ENCODE peak calls at places on chromosomes 3 and 15, in seven cellular contexts. One of them, this sample, is unnamed.

GRCh38 chr15:44782516-44782915 is 46.2 kb downstream of the TRIM69 start:
- DNase-seq in A549: no peak
- DNase-seq in GM12892: no peak
- DNase-seq in IMR-90: no peak
- DNase-seq in body of pancreas: no peak
- DNase-seq in uterus: no peak
- DNase-seq in ovary: no peak
- DNase-seq in this sample: no peak

GRCh38 chr3:19866751-19867347 is 67.2 kb downstream of the EFHB start:
- DNase-seq in A549: peak
- DNase-seq in GM12892: no peak
- DNase-seq in IMR-90: peak
- DNase-seq in body of pancreas: peak
- DNase-seq in uterus: no peak
- DNase-seq in ovary: no peak
- DNase-seq in this sample: peak

GRCh38 chr3:10408680-10409079 is 87.8 kb upstream of the SEC13 start:
- DNase-seq in A549: no peak
- DNase-seq in GM12892: no peak
- DNase-seq in IMR-90: peak
- DNase-seq in body of pancreas: no peak
- DNase-seq in uterus: no peak
- DNase-seq in ovary: no peak
- DNase-seq in this sample: no peak

GRCh38 chr15:97196066-97197027 is 764.2 kb upstream of the ARRDC4 start:
- DNase-seq in A549: no peak
- DNase-seq in GM12892: no peak
- DNase-seq in IMR-90: no peak
- DNase-seq in body of pancreas: no peak
- DNase-seq in uterus: no peak
- DNase-seq in ovary: no peak
- DNase-seq in this sample: no peak

GRCh38 chr3:53748512-53749271 is 97.5 kb downstream of the CHDH start:
- DNase-seq in A549: no peak
- DNase-seq in GM12892: peak
- DNase-seq in IMR-90: no peak
- DNase-seq in body of pancreas: no peak
- DNase-seq in uterus: no peak
- DNase-seq in ovary: no peak
- DNase-seq in this sample: no peak

GRCh38 chr15:39685999-39686613 is 96.5 kb downstream of the FSIP1 start:
- DNase-seq in A549: peak
- DNase-seq in GM12892: no peak
- DNase-seq in IMR-90: peak
- DNase-seq in body of pancreas: peak
- DNase-seq in uterus: no peak
- DNase-seq in ovary: no peak
- DNase-seq in this sample: peak

GRCh38 chr15:63998489-63998888 is 47.8 kb downstream of the DAPK2 start:
- DNase-seq in A549: no peak
- DNase-seq in GM12892: no peak
- DNase-seq in IMR-90: no peak
- DNase-seq in body of pancreas: no peak
- DNase-seq in uterus: no peak
- DNase-seq in ovary: no peak
- DNase-seq in this sample: no peak

GRCh38 chr3:109532257-109533216 is 195.2 kb upstream of the DPPA4 start:
- DNase-seq in A549: peak
- DNase-seq in GM12892: no peak
- DNase-seq in IMR-90: peak
- DNase-seq in body of pancreas: peak
- DNase-seq in uterus: no peak
- DNase-seq in ovary: no peak
- DNase-seq in this sample: peak

GRCh38 chr3:141231923-141232861 is 567 bp downstream of the PXYLP1 start:
- DNase-seq in A549: no peak
- DNase-seq in GM12892: peak
- DNase-seq in IMR-90: no peak
- DNase-seq in body of pancreas: peak
- DNase-seq in uterus: peak
- DNase-seq in ovary: peak
- DNase-seq in this sample: peak

GRCh38 chr3:66836363-66837152 is 161.5 kb upstream of the KBTBD8 start:
- DNase-seq in A549: no peak
- DNase-seq in GM12892: no peak
- DNase-seq in IMR-90: peak
- DNase-seq in body of pancreas: no peak
- DNase-seq in uterus: no peak
- DNase-seq in ovary: no peak
- DNase-seq in this sample: no peak

GRCh38 chr3:194065119-194065392 is 70.9 kb upstream of the HES1 start:
- DNase-seq in A549: no peak
- DNase-seq in GM12892: no peak
- DNase-seq in IMR-90: no peak
- DNase-seq in body of pancreas: no peak
- DNase-seq in uterus: no peak
- DNase-seq in ovary: no peak
- DNase-seq in this sample: no peak

GRCh38 chr15:100438570-100438969 is 90.2 kb downstream of the CERS3 start:
- DNase-seq in A549: no peak
- DNase-seq in GM12892: no peak
- DNase-seq in IMR-90: no peak
- DNase-seq in body of pancreas: peak
- DNase-seq in uterus: peak
- DNase-seq in ovary: peak
- DNase-seq in this sample: peak

GRCh38 chr3:183252108-183252782 is 808 bp upstream of the B3GNT5 start:
- DNase-seq in A549: no peak
- DNase-seq in GM12892: no peak
- DNase-seq in IMR-90: no peak
- DNase-seq in body of pancreas: no peak
- DNase-seq in uterus: no peak
- DNase-seq in ovary: no peak
- DNase-seq in this sample: no peak

GRCh38 chr3:47469616-47470015 is 6.1 kb downstream of the SCAP start:
- DNase-seq in A549: no peak
- DNase-seq in GM12892: no peak
- DNase-seq in IMR-90: no peak
- DNase-seq in body of pancreas: no peak
- DNase-seq in uterus: no peak
- DNase-seq in ovary: no peak
- DNase-seq in this sample: peak

GRCh38 chr15:71538181-71538580 is 272.2 kb upstream of the NR2E3 start:
- DNase-seq in A549: no peak
- DNase-seq in GM12892: no peak
- DNase-seq in IMR-90: peak
- DNase-seq in body of pancreas: no peak
- DNase-seq in uterus: no peak
- DNase-seq in ovary: no peak
- DNase-seq in this sample: no peak

GRCh38 chr3:100635273-100635701 is 25.9 kb downstream of the ADGRG7 start:
- DNase-seq in A549: no peak
- DNase-seq in GM12892: no peak
- DNase-seq in IMR-90: no peak
- DNase-seq in body of pancreas: peak
- DNase-seq in uterus: no peak
- DNase-seq in ovary: no peak
- DNase-seq in this sample: no peak

GRCh38 chr3:195113536-195113935 is 157.4 kb downstream of the XXYLT1 start:
- DNase-seq in A549: no peak
- DNase-seq in GM12892: no peak
- DNase-seq in IMR-90: no peak
- DNase-seq in body of pancreas: no peak
- DNase-seq in uterus: no peak
- DNase-seq in ovary: no peak
- DNase-seq in this sample: no peak

GRCh38 chr15:78709263-78709882 is 68.4 kb upstream of the CHRNB4 start:
- DNase-seq in A549: peak
- DNase-seq in GM12892: peak
- DNase-seq in IMR-90: peak
- DNase-seq in body of pancreas: peak
- DNase-seq in uterus: peak
- DNase-seq in ovary: peak
- DNase-seq in this sample: peak

GRCh38 chr3:107208100-107208499 is 169.1 kb upstream of the CCDC54 start:
- DNase-seq in A549: peak
- DNase-seq in GM12892: no peak
- DNase-seq in IMR-90: peak
- DNase-seq in body of pancreas: peak
- DNase-seq in uterus: peak
- DNase-seq in ovary: peak
- DNase-seq in this sample: peak

GRCh38 chr3:129827765-129828164 is 65.7 kb downstream of the TMCC1 start:
- DNase-seq in A549: no peak
- DNase-seq in GM12892: no peak
- DNase-seq in IMR-90: no peak
- DNase-seq in body of pancreas: no peak
- DNase-seq in uterus: no peak
- DNase-seq in ovary: no peak
- DNase-seq in this sample: no peak

GRCh38 chr15:70355275-70355795 is 257.6 kb upstream of the TLE3 start:
- DNase-seq in A549: peak
- DNase-seq in GM12892: no peak
- DNase-seq in IMR-90: no peak
- DNase-seq in body of pancreas: no peak
- DNase-seq in uterus: no peak
- DNase-seq in ovary: no peak
- DNase-seq in this sample: no peak

GRCh38 chr3:100158877-100159563 is 44.7 kb upstream of the FILIP1L start:
- DNase-seq in A549: no peak
- DNase-seq in GM12892: no peak
- DNase-seq in IMR-90: no peak
- DNase-seq in body of pancreas: no peak
- DNase-seq in uterus: no peak
- DNase-seq in ovary: no peak
- DNase-seq in this sample: no peak

GRCh38 chr3:4525555-4526238 is 32.5 kb downstream of the ITPR1 start:
- DNase-seq in A549: no peak
- DNase-seq in GM12892: no peak
- DNase-seq in IMR-90: no peak
- DNase-seq in body of pancreas: no peak
- DNase-seq in uterus: no peak
- DNase-seq in ovary: no peak
- DNase-seq in this sample: no peak

GRCh38 chr15:77144492-77145070 is 73.7 kb upstream of the TSPAN3 start:
- DNase-seq in A549: no peak
- DNase-seq in GM12892: no peak
- DNase-seq in IMR-90: peak
- DNase-seq in body of pancreas: no peak
- DNase-seq in uterus: no peak
- DNase-seq in ovary: no peak
- DNase-seq in this sample: no peak

GRCh38 chr3:14467723-14468620 is 65.6 kb downstream of the SLC6A6 start:
- DNase-seq in A549: peak
- DNase-seq in GM12892: peak
- DNase-seq in IMR-90: peak
- DNase-seq in body of pancreas: peak
- DNase-seq in uterus: peak
- DNase-seq in ovary: no peak
- DNase-seq in this sample: peak

GRCh38 chr3:14466179-14466903 is 63.9 kb downstream of the SLC6A6 start:
- DNase-seq in A549: no peak
- DNase-seq in GM12892: no peak
- DNase-seq in IMR-90: no peak
- DNase-seq in body of pancreas: no peak
- DNase-seq in uterus: no peak
- DNase-seq in ovary: no peak
- DNase-seq in this sample: no peak

GRCh38 chr3:14464521-14464920 is 62.1 kb downstream of the SLC6A6 start:
- DNase-seq in A549: no peak
- DNase-seq in GM12892: no peak
- DNase-seq in IMR-90: no peak
- DNase-seq in body of pancreas: no peak
- DNase-seq in uterus: no peak
- DNase-seq in ovary: no peak
- DNase-seq in this sample: no peak

GRCh38 chr3:14463330-14464216 is 61.2 kb downstream of the SLC6A6 start:
- DNase-seq in A549: no peak
- DNase-seq in GM12892: no peak
- DNase-seq in IMR-90: no peak
- DNase-seq in body of pancreas: no peak
- DNase-seq in uterus: no peak
- DNase-seq in ovary: no peak
- DNase-seq in this sample: no peak

DNA sequence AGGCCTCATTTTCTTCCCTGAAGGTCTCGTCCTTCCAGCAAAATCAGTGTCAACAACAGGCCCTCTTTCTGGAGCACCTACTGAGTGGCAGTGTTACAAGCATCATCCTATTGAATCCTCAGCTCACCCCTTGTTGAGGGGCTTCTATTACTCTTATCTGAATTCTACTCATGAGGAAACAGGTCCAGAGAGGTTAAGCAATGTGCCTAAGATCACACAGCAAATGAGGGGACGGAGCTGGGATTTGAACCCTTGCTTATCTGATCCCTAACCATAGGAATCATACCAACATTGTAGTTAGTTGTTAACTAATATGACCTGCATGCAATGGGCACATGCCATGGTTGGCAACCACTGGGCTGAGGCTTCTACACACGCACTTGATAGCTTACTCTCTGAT is 63.0 kb downstream of the SLC6A6 start:
- DNase-seq in A549: no peak
- DNase-seq in GM12892: no peak
- DNase-seq in IMR-90: no peak
- DNase-seq in body of pancreas: no peak
- DNase-seq in uterus: no peak
- DNase-seq in ovary: no peak
- DNase-seq in this sample: no peak
- TF ChIP-seq POLR2A in A549: no peak
- TF ChIP-seq POLR2A in GM12892: no peak
- TF ChIP-seq POLR2A in IMR-90: no peak
- TF ChIP-seq POLR2A in body of pancreas: no peak
- TF ChIP-seq POLR2A in uterus: no peak
- TF ChIP-seq POLR2A in ovary: no peak
- TF ChIP-seq POLR2A in this sample: no peak

GRCh38 chr15:42315435-42316020 is 42.3 kb upstream of the TMEM87A start:
- DNase-seq in A549: no peak
- DNase-seq in GM12892: no peak
- DNase-seq in IMR-90: no peak
- DNase-seq in body of pancreas: no peak
- DNase-seq in uterus: no peak
- DNase-seq in ovary: no peak
- DNase-seq in this sample: no peak
- TF ChIP-seq POLR2A in A549: no peak
- TF ChIP-seq POLR2A in GM12892: no peak
- TF ChIP-seq POLR2A in IMR-90: no peak
- TF ChIP-seq POLR2A in body of pancreas: no peak
- TF ChIP-seq POLR2A in uterus: no peak
- TF ChIP-seq POLR2A in ovary: no peak
- TF ChIP-seq POLR2A in this sample: no peak

GRCh38 chr3:151859905-151860304 is 13.5 kb upstream of the SUCNR1 start:
- DNase-seq in A549: peak
- DNase-seq in GM12892: no peak
- DNase-seq in IMR-90: no peak
- DNase-seq in body of pancreas: no peak
- DNase-seq in uterus: no peak
- DNase-seq in ovary: no peak
- DNase-seq in this sample: no peak
- TF ChIP-seq POLR2A in A549: no peak
- TF ChIP-seq POLR2A in GM12892: no peak
- TF ChIP-seq POLR2A in IMR-90: no peak
- TF ChIP-seq POLR2A in body of pancreas: no peak
- TF ChIP-seq POLR2A in uterus: no peak
- TF ChIP-seq POLR2A in ovary: no peak
- TF ChIP-seq POLR2A in this sample: no peak

GRCh38 chr15:40941078-40941527 is 12.0 kb downstream of the DLL4 start:
- DNase-seq in A549: no peak
- DNase-seq in GM12892: no peak
- DNase-seq in IMR-90: no peak
- DNase-seq in body of pancreas: no peak
- DNase-seq in uterus: no peak
- DNase-seq in ovary: no peak
- DNase-seq in this sample: no peak
- TF ChIP-seq POLR2A in A549: no peak
- TF ChIP-seq POLR2A in GM12892: no peak
- TF ChIP-seq POLR2A in IMR-90: no peak
- TF ChIP-seq POLR2A in body of pancreas: no peak
- TF ChIP-seq POLR2A in uterus: no peak
- TF ChIP-seq POLR2A in ovary: no peak
- TF ChIP-seq POLR2A in this sample: no peak

This sample was measured in testis.